ENCODE peak calls at places on chromosomes 6 and 20, in five cellular contexts. D, H, X, K and U are unnamed samples.

GRCh38 chr6:146547889-146548288 is 4.3 kb downstream of the RAB32 start:
- DNase-seq in H (no peak), D (no peak), K (no peak), X (no peak), U (no peak)

GRCh38 chr6:125231133-125231532 is 70.6 kb downstream of the HDDC2 start:
- DNase-seq in X (no peak), H (no peak), K (no peak), D (no peak), U (no peak)

GRCh38 chr6:136647363-136647763 is 97.1 kb upstream of the MAP7 start:
- DNase-seq in X (peak; percentile 22), D (no peak), K (no peak), H (peak; percentile 23), U (no peak)

GRCh38 chr20:3727333-3728035 is 5.0 kb upstream of the HSPA12B start:
- DNase-seq in X (no peak), H (no peak), K (no peak), D (no peak), U (no peak)

GRCh38 chr6:11432713-11433450 is 104.7 kb upstream of the TMEM170B start:
- DNase-seq in X (no peak), D (no peak), H (no peak), K (no peak), U (peak; percentile 58)

GRCh38 chr20:33725607-33726264 is 5.6 kb upstream of the PXMP4 start:
- DNase-seq in K (no peak), H (no peak), X (no peak), D (no peak), U (no peak)

GRCh38 chr6:158283304-158284005 is 28.8 kb upstream of the TULP4 start:
- DNase-seq in K (no peak), D (no peak), X (peak; percentile 25), H (no peak), U (no peak)

GRCh38 chr6:79431469-79431868 is 105.8 kb downstream of the LCA5 start:
- DNase-seq in X (no peak), K (no peak), H (no peak), D (no peak), U (no peak)

GRCh38 chr20:63697868-63698545 is 1.6 kb downstream of the TNFRSF6B start:
- DNase-seq in D (no peak), K (no peak), H (no peak), X (no peak), U (no peak)

GRCh38 chr6:157726892-157727628 is 96.0 kb upstream of the SNX9 start:
- DNase-seq in K (no peak), X (no peak), H (no peak), D (no peak), U (no peak)

GRCh38 chr20:17992847-17993508 is 24.2 kb downstream of the MGME1 start:
- DNase-seq in D (no peak), H (no peak), K (no peak), X (no peak), U (no peak)

GRCh38 chr20:59042151-59042795 is at the start of gene PRELID3B:
- DNase-seq in X (peak; percentile 22), K (no peak), D (peak; percentile 37), H (no peak), U (peak; percentile 42)

GRCh38 chr6:154953644-154954043 is 41.5 kb upstream of the TIAM2 start:
- DNase-seq in K (no peak), D (no peak), X (no peak), H (no peak), U (no peak)

GRCh38 chr20:35630636-35631035 is 15.0 kb downstream of the SPAG4 start:
- DNase-seq in H (no peak), D (no peak), K (no peak), X (no peak), U (no peak)

GRCh38 chr6:101741474-101742171 is 348.1 kb downstream of the GRIK2 start:
- DNase-seq in X (no peak), D (no peak), K (no peak), H (no peak), U (no peak)

GRCh38 chr6:158972241-158973233 is 27.5 kb downstream of the RSPH3 start:
- DNase-seq in X (no peak), D (peak; percentile 79), H (no peak), K (no peak), U (peak; percentile 68)

GRCh38 chr6:131652472-131652871 is 15.4 kb downstream of the ENPP3 start:
- DNase-seq in H (no peak), D (no peak), X (no peak), K (no peak), U (no peak)

GRCh38 chr6:166771701-166772100 is 144.7 kb upstream of the RPS6KA2 start:
- DNase-seq in D (no peak), X (no peak), K (no peak), H (no peak), U (no peak)

GRCh38 chr6:157063176-157063934 is 260.0 kb downstream of the TMEM242 start:
- DNase-seq in H (no peak), D (no peak), X (no peak), K (no peak), U (no peak)

GRCh38 chr6:99187429-99187828 is 162.0 kb downstream of the FAXC start:
- DNase-seq in X (no peak), D (no peak), H (no peak), K (no peak), U (no peak)

GRCh38 chr6:33962186-33962585 is 158.4 kb upstream of the MLN start:
- DNase-seq in X (no peak), K (no peak), D (no peak), H (no peak), U (no peak)

GRCh38 chr20:58107533-58107932 is 120.9 kb downstream of the ANKRD60 start:
- DNase-seq in K (no peak), D (no peak), X (no peak), H (no peak), U (no peak)

GRCh38 chr6:158039571-158040050 is 57.9 kb downstream of the SYNJ2 start:
- DNase-seq in K (peak; percentile 46), X (no peak), H (no peak), D (no peak), U (no peak)

GRCh38 chr6:40011844-40012243 is 77.6 kb upstream of the MOCS1 start:
- DNase-seq in X (no peak), K (no peak), H (no peak), D (no peak), U (no peak)

GRCh38 chr6:22737331-22737730 is 168.0 kb downstream of the HDGFL1 start:
- DNase-seq in H (no peak), D (peak; percentile 34), K (peak; percentile 52), X (no peak), U (no peak)

GRCh38 chr6:35972471-35972985 is 51.6 kb upstream of the SRPK1 start:
- DNase-seq in D (no peak), K (no peak), H (no peak), X (no peak), U (no peak)

GRCh38 chr6:42929928-42930360 is 664 bp downstream of the CNPY3 start:
- DNase-seq in K (no peak), H (peak; percentile 39), D (peak; percentile 96), X (peak; percentile 32), U (peak; percentile 54)

GRCh38 chr6:13407709-13408695 is 79.4 kb downstream of the GFOD1 start:
- DNase-seq in D (no peak), X (no peak), K (no peak), H (no peak), U (no peak)

GRCh38 chr20:13085275-13085674 is 76.5 kb downstream of the SPTLC3 start:
- DNase-seq in D (no peak), K (no peak), X (no peak), H (no peak), U (no peak)

GRCh38 chr6:91575032-91575431 is 988.2 kb upstream of the MAP3K7 start:
- DNase-seq in X (no peak), K (no peak), D (no peak), H (no peak), U (no peak)

GRCh38 chr6:163842467-163842866 is 427.9 kb downstream of the QKI start:
- DNase-seq in H (no peak), X (no peak), D (no peak), K (no peak), U (no peak)

GRCh38 chr6:33123732-33124524 is 48.1 kb downstream of the HLA-DPB1 start:
- DNase-seq in X (no peak), D (peak; percentile 72), K (no peak), H (no peak), U (no peak)

GRCh38 chr6:43978473-43979360 is 148.5 kb downstream of the MRPL14 start:
- DNase-seq in H (no peak), D (no peak), X (no peak), K (no peak), U (no peak)

GRCh38 chr6:23349521-23350147 is 776.4 kb upstream of the NRSN1 start:
- DNase-seq in K (no peak), D (no peak), X (no peak), H (no peak), U (no peak)

GRCh38 chr6:77403424-77403823 is 59.9 kb downstream of the HTR1B start:
- DNase-seq in H (no peak), K (no peak), X (no peak), D (no peak), U (peak; percentile 41)

GRCh38 chr6:100453701-100454521 is 10.8 kb downstream of the SIM1 start:
- DNase-seq in D (no peak), K (no peak), H (no peak), X (no peak), U (no peak)